ENCODE peak calls at places on chromosomes 12 and 14, in four cellular contexts. One of them, this sample, is unnamed.

GRCh38 chr12:91617830-91618229 is 435.2 kb upstream of the DCN start:
- DNase-seq in GM12878: no peak
- DNase-seq in K562: no peak
- DNase-seq in HepG2: no peak
- DNase-seq in this sample: no peak

GRCh38 chr14:100062602-100063001 is 2.6 kb upstream of the EVL start:
- DNase-seq in K562: no peak
- DNase-seq in GM12878: no peak
- DNase-seq in HepG2: no peak
- DNase-seq in this sample: no peak

GRCh38 chr14:95609398-95609990 is 74.6 kb downstream of the GLRX5 start:
- DNase-seq in GM12878: no peak
- DNase-seq in HepG2: peak; percentile 39
- DNase-seq in K562: peak; percentile 14
- DNase-seq in this sample: peak; percentile 60

GRCh38 chr12:26358651-26359050 is 163.3 kb downstream of the SSPN start:
- DNase-seq in HepG2: no peak
- DNase-seq in K562: no peak
- DNase-seq in GM12878: no peak
- DNase-seq in this sample: no peak

GRCh38 chr12:1284611-1285010 is 293.6 kb downstream of the ERC1 start:
- DNase-seq in K562: no peak
- DNase-seq in HepG2: no peak
- DNase-seq in GM12878: no peak
- DNase-seq in this sample: no peak

GRCh38 chr12:1925125-1925963 is 6.9 kb upstream of the CACNA2D4 start:
- DNase-seq in HepG2: no peak
- DNase-seq in K562: no peak
- DNase-seq in GM12878: no peak
- DNase-seq in this sample: no peak

GRCh38 chr12:16610006-16610520 is 4.1 kb upstream of the LMO3 start:
- DNase-seq in HepG2: no peak
- DNase-seq in K562: no peak
- DNase-seq in GM12878: no peak
- DNase-seq in this sample: no peak

GRCh38 chr12:76637807-76638206 is 78.2 kb upstream of the OSBPL8 start:
- DNase-seq in HepG2: no peak
- DNase-seq in K562: no peak
- DNase-seq in GM12878: no peak
- DNase-seq in this sample: no peak

GRCh38 chr12:108826807-108827721 is 30.3 kb downstream of the SSH1 start:
- DNase-seq in GM12878: no peak
- DNase-seq in HepG2: no peak
- DNase-seq in K562: no peak
- DNase-seq in this sample: no peak

GRCh38 chr12:113766880-113767878 is 198.9 kb downstream of the RBM19 start:
- DNase-seq in GM12878: no peak
- DNase-seq in HepG2: peak; percentile 49
- DNase-seq in K562: no peak
- DNase-seq in this sample: no peak

GRCh38 chr12:75981773-75982564 is 49.6 kb downstream of the PHLDA1 start:
- DNase-seq in K562: peak; percentile 24
- DNase-seq in HepG2: no peak
- DNase-seq in GM12878: no peak
- DNase-seq in this sample: no peak

GRCh38 chr12:29245246-29245645 is 96.2 kb downstream of the FAR2 start:
- DNase-seq in K562: no peak
- DNase-seq in GM12878: no peak
- DNase-seq in HepG2: no peak
- DNase-seq in this sample: no peak

GRCh38 chr14:81710232-81710845 is 176.7 kb upstream of the SEL1L start:
- DNase-seq in GM12878: peak; percentile 0
- DNase-seq in HepG2: peak; percentile 42
- DNase-seq in K562: no peak
- DNase-seq in this sample: peak; percentile 21

GRCh38 chr14:78314484-78314883 is 144.3 kb downstream of the NRXN3 start:
- DNase-seq in GM12878: no peak
- DNase-seq in K562: no peak
- DNase-seq in HepG2: no peak
- DNase-seq in this sample: no peak

GRCh38 chr14:36935976-36936678 is 236.3 kb downstream of the SLC25A21 start:
- DNase-seq in K562: no peak
- DNase-seq in HepG2: no peak
- DNase-seq in GM12878: no peak
- DNase-seq in this sample: no peak

GRCh38 chr12:14211829-14212455 is 153.5 kb upstream of the ATF7IP start:
- DNase-seq in K562: no peak
- DNase-seq in HepG2: no peak
- DNase-seq in GM12878: no peak
- DNase-seq in this sample: no peak

GRCh38 chr14:59455411-59455810 is 9.8 kb downstream of the GPR135 start:
- DNase-seq in HepG2: no peak
- DNase-seq in K562: no peak
- DNase-seq in GM12878: no peak
- DNase-seq in this sample: no peak

GRCh38 chr14:32189806-32190205 is 12.0 kb upstream of the RNU6-7 start:
- DNase-seq in K562: no peak
- DNase-seq in HepG2: no peak
- DNase-seq in GM12878: no peak
- DNase-seq in this sample: no peak

GRCh38 chr14:44846232-44846824 is 115.4 kb downstream of the KLHL28 start:
- DNase-seq in GM12878: peak; percentile 27
- DNase-seq in HepG2: peak; percentile 27
- DNase-seq in K562: peak; percentile 20
- DNase-seq in this sample: peak; percentile 57

GRCh38 chr14:56659964-56660551 is 80.5 kb downstream of the TMEM260 start:
- DNase-seq in HepG2: peak; percentile 50
- DNase-seq in K562: peak; percentile 32
- DNase-seq in GM12878: no peak
- DNase-seq in this sample: peak; percentile 61

GRCh38 chr14:103746706-103747105 is 31.1 kb downstream of the ZFYVE21 start:
- DNase-seq in HepG2: no peak
- DNase-seq in K562: no peak
- DNase-seq in GM12878: no peak
- DNase-seq in this sample: no peak

GRCh38 chr12:1607940-1608782 is 13.8 kb upstream of the FBXL14 start:
- DNase-seq in GM12878: no peak
- DNase-seq in K562: no peak
- DNase-seq in HepG2: no peak
- DNase-seq in this sample: no peak

GRCh38 chr12:462936-463705 is 3.4 kb downstream of the B4GALNT3 start:
- DNase-seq in HepG2: no peak
- DNase-seq in K562: no peak
- DNase-seq in GM12878: no peak
- DNase-seq in this sample: no peak

GRCh38 chr12:13154027-13154538 is 42.4 kb upstream of the EMP1 start:
- DNase-seq in GM12878: no peak
- DNase-seq in K562: no peak
- DNase-seq in HepG2: no peak
- DNase-seq in this sample: no peak

GRCh38 chr12:108835860-108836634 is 21.3 kb downstream of the SSH1 start:
- DNase-seq in GM12878: no peak
- DNase-seq in HepG2: no peak
- DNase-seq in K562: no peak
- DNase-seq in this sample: no peak

GRCh38 chr12:124326899-124327298 is 32.0 kb downstream of the RFLNA start:
- DNase-seq in K562: no peak
- DNase-seq in HepG2: no peak
- DNase-seq in GM12878: no peak
- DNase-seq in this sample: no peak

GRCh38 chr14:95018845-95019244 is 138.5 kb downstream of the DICER1 start:
- DNase-seq in GM12878: no peak
- DNase-seq in HepG2: no peak
- DNase-seq in K562: no peak
- DNase-seq in this sample: no peak

GRCh38 chr14:30005114-30005698 is 77.6 kb upstream of the PRKD1 start:
- DNase-seq in HepG2: peak; percentile 62
- DNase-seq in K562: peak; percentile 3
- DNase-seq in GM12878: no peak
- DNase-seq in this sample: peak; percentile 43

GRCh38 chr12:47838286-47838931 is 18.7 kb upstream of the HDAC7 start:
- DNase-seq in HepG2: peak; percentile 26
- DNase-seq in GM12878: no peak
- DNase-seq in K562: peak; percentile 76
- DNase-seq in this sample: peak; percentile 72

GRCh38 chr12:47841506-47841905 is 21.8 kb upstream of the HDAC7 start:
- DNase-seq in HepG2: no peak
- DNase-seq in GM12878: no peak
- DNase-seq in K562: no peak
- DNase-seq in this sample: no peak

GRCh38 chr12:47837190-47838171 is 17.8 kb upstream of the HDAC7 start:
- DNase-seq in K562: peak; percentile 72
- DNase-seq in GM12878: peak; percentile 20
- DNase-seq in HepG2: peak; percentile 54
- DNase-seq in this sample: peak; percentile 76

GRCh38 chr12:47840571-47840970 is 20.9 kb upstream of the HDAC7 start:
- DNase-seq in HepG2: no peak
- DNase-seq in K562: no peak
- DNase-seq in GM12878: no peak
- DNase-seq in this sample: no peak

GRCh38 chr12:47839214-47839613 is 19.5 kb upstream of the HDAC7 start:
- DNase-seq in K562: no peak
- DNase-seq in GM12878: no peak
- DNase-seq in HepG2: no peak
- DNase-seq in this sample: no peak
- TF ChIP-seq FOXK2 in K562: no peak
- TF ChIP-seq FOXK2 in GM12878: no peak
- TF ChIP-seq FOXK2 in HepG2: no peak
- TF ChIP-seq FOXK2 in this sample: no peak

DNA sequence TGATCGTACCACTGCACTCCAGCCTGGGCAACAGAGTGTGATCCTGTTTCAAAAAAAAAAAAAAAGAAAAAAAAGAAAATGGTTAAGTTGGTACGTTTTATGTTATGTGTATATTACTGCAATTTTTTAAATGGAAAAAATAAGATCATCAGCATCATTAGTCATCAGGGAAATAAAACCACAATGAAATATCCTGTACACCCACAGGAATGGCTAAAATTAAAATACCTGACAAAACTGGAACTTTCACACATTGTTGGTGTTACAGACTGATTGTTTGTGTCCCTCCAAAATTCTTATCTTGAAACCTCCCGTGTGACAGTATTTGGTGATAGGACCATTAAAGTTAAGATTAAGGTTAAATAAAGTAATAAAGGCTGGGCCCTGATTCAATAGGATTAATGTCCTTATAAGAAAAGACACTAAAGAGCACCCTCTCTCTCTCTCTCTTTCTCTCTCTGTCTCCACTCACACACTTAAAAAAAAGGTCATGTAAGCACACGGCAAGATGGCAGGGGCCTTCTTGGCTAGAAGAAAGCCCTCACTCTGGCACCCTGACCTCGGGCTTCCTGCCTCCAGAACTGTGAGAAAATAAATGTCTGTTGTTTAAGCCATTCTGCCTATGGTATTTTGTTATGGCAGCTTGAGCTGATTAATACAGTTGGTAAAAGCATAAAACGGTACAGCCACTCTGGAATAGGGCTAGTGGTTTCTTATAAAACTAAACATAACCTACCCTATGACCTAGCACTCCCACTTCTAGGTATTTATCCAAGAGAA is 48.4 kb upstream of the ZFP36L1 start:
- DNase-seq in HepG2: no peak
- DNase-seq in K562: no peak
- DNase-seq in GM12878: no peak
- DNase-seq in this sample: no peak
- TF ChIP-seq BHLHE40 in HepG2: no peak
- TF ChIP-seq BHLHE40 in K562: no peak
- TF ChIP-seq BHLHE40 in GM12878: no peak
- TF ChIP-seq BHLHE40 in this sample: no peak

DNA sequence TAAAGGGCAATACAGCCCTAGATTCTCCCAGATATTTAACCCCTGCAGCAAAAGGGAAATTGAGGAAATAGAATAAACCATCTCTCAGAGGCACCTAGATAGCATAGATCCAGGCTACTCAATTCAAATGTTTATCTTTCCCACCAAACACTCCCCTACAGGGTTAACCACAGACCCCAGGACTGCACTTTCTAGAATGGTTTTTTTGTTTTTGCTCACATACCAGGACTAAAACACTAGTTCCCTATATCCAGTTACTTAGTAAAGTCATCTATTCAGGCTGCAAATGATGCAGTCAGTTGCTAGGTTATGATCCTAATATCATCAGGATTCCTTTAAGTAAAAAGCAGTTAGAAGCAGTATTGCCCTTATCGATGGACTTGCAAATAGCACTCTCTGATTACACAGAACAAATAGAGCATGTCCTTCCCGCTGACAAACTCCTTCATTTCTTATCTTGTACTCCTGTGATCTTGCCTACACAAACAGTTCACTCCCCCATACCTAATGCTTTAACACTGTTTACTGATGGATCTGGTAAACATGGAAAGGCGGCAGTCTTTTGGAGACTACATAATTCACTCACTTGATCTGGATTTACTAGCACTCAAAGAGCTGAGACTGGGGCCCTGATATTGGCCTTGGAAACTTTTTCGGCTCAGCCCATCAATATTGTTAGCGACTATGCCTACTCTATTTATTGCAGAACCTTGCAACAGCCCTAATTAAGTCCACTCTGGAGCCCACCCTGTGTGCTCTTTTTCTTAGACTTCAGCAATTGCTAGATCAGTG is 257.2 kb upstream of the DIO2 start:
- DNase-seq in GM12878: no peak
- DNase-seq in HepG2: peak; percentile 99
- DNase-seq in K562: no peak
- DNase-seq in this sample: no peak
- TF ChIP-seq FOXM1 in GM12878: no peak
- TF ChIP-seq FOXM1 in HepG2: no peak
- TF ChIP-seq FOXM1 in K562: no peak
- TF ChIP-seq FOXM1 in this sample: no peak

DNA sequence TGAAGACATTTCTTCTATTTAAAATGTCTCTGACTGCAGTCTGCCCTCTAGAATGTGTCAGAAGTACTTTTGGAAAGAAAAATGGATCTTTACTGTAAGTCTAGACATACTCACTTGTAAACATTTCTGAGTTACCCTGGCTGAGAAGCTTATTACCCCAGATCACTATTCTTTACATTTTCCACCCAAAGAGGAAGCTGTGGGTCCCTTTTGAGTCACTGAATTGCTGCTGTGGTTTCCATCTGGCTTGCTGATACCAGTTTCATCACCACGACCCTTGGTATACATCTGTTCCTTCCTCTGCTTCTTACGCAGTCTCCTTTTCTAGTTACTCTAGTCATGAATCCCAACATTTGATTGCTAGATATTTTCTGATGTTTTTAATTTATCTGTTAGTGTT is 20.2 kb upstream of the CLEC4D start:
- DNase-seq in K562: no peak
- DNase-seq in GM12878: peak; percentile 72
- DNase-seq in HepG2: no peak
- DNase-seq in this sample: no peak
- TF ChIP-seq FOXK2 in K562: no peak
- TF ChIP-seq FOXK2 in GM12878: no peak
- TF ChIP-seq FOXK2 in HepG2: no peak
- TF ChIP-seq FOXK2 in this sample: no peak

This sample was measured in HEK293T.